ENCODE peak calls at places on chromosomes 3 and 15, in seven cellular contexts. O is CD8-positive, alpha-beta T cell; P is psoas muscle; Z is HFF-Myc; L is AG09309; K is astrocyte of the cerebellum; X is kidney epithelial cell. E is an unnamed sample.
A peak's percentile ranks its signal among the peaks of the same experiment; 100 is the strongest.

GRCh38 chr3:131454501-131454900 is 48.3 kb downstream of the MRPL3 start:
- DNase-seq in O (no peak), P (no peak), Z (no peak), L (peak; percentile 14), K (no peak), X (peak; percentile 37), E (peak; percentile 63)

GRCh38 chr3:128502712-128503111 is 9.7 kb upstream of the GATA2 start:
- DNase-seq in O (no peak), P (no peak), Z (no peak), L (no peak), K (no peak), X (no peak), E (no peak)

GRCh38 chr15:69853572-69853971 is 244.1 kb downstream of the TLE3 start:
- DNase-seq in O (no peak), P (peak; percentile 27), Z (no peak), L (peak; percentile 52), K (peak; percentile 38), X (peak; percentile 85), E (peak; percentile 77)

GRCh38 chr3:115783938-115784738 is 160.8 kb downstream of the GAP43 start:
- DNase-seq in O (peak; percentile 96), P (peak; percentile 90), Z (peak; percentile 83), L (peak; percentile 66), K (peak; percentile 50), X (peak; percentile 76), E (peak; percentile 87)

GRCh38 chr15:89101302-89102191 is 13.3 kb downstream of the ABHD2 start:
- DNase-seq in O (no peak), P (peak; percentile 79), Z (peak; percentile 90), L (peak; percentile 86), K (peak; percentile 97), X (peak; percentile 100), E (peak; percentile 88)

GRCh38 chr3:122074621-122075265 is 19.6 kb downstream of the CD86 start:
- DNase-seq in O (no peak), P (peak; percentile 51), Z (no peak), L (no peak), K (no peak), X (no peak), E (no peak)

GRCh38 chr3:42667523-42668402 is 14.3 kb downstream of the ZBTB47 start:
- DNase-seq in O (no peak), P (peak; percentile 35), Z (no peak), L (no peak), K (no peak), X (no peak), E (no peak)

GRCh38 chr3:73723596-73723995 is 98.9 kb upstream of the PDZRN3 start:
- DNase-seq in O (no peak), P (no peak), Z (no peak), L (no peak), K (no peak), X (no peak), E (no peak)

GRCh38 chr15:68536331-68537095 is 42.3 kb upstream of the CORO2B start:
- DNase-seq in O (no peak), P (no peak), Z (no peak), L (peak; percentile 98), K (peak; percentile 83), X (peak; percentile 58), E (peak; percentile 92)

GRCh38 chr15:61750271-61751084 is 309.8 kb downstream of the VPS13C start:
- DNase-seq in O (no peak), P (no peak), Z (no peak), L (no peak), K (no peak), X (no peak), E (no peak)

GRCh38 chr3:43418601-43419272 is 132.4 kb downstream of the SNRK start:
- DNase-seq in O (no peak), P (no peak), Z (no peak), L (no peak), K (no peak), X (peak; percentile 58), E (no peak)

GRCh38 chr3:73432723-73433032 is 192.1 kb downstream of the PDZRN3 start:
- DNase-seq in O (no peak), P (no peak), Z (no peak), L (no peak), K (no peak), X (no peak), E (no peak)

GRCh38 chr3:129878355-129878754 is 15.2 kb downstream of the TMCC1 start:
- DNase-seq in O (no peak), P (no peak), Z (no peak), L (no peak), K (no peak), X (no peak), E (no peak)

GRCh38 chr3:162139841-162140240 is 643.2 kb downstream of the OTOL1 start:
- DNase-seq in O (no peak), P (no peak), Z (no peak), L (no peak), K (no peak), X (no peak), E (no peak)

GRCh38 chr15:71391421-71392047 is 276.3 kb downstream of the THSD4 start:
- DNase-seq in O (no peak), P (no peak), Z (no peak), L (no peak), K (no peak), X (no peak), E (no peak)

GRCh38 chr3:84974347-84974746 is 15.6 kb downstream of the CADM2 start:
- DNase-seq in O (no peak), P (no peak), Z (no peak), L (no peak), K (no peak), X (no peak), E (no peak)

GRCh38 chr3:79344876-79345871 is 422.6 kb downstream of the ROBO1 start:
- DNase-seq in O (no peak), P (no peak), Z (no peak), L (no peak), K (no peak), X (no peak), E (no peak)

GRCh38 chr3:126343675-126344074 is 13.5 kb downstream of the KLF15 start:
- DNase-seq in O (no peak), P (no peak), Z (no peak), L (no peak), K (no peak), X (no peak), E (no peak)

GRCh38 chr3:150252462-150252861 is 155.6 kb upstream of the TSC22D2 start:
- DNase-seq in O (no peak), P (no peak), Z (peak; percentile 67), L (no peak), K (no peak), X (no peak), E (no peak)

GRCh38 chr15:41043276-41043675 is 72.8 kb downstream of the INO80 start:
- DNase-seq in O (no peak), P (no peak), Z (no peak), L (peak; percentile 62), K (peak; percentile 54), X (no peak), E (peak; percentile 60)

GRCh38 chr3:38133209-38133556 is 3.7 kb downstream of the ACAA1 start:
- DNase-seq in O (no peak), P (no peak), Z (no peak), L (no peak), K (no peak), X (no peak), E (no peak)

DNA sequence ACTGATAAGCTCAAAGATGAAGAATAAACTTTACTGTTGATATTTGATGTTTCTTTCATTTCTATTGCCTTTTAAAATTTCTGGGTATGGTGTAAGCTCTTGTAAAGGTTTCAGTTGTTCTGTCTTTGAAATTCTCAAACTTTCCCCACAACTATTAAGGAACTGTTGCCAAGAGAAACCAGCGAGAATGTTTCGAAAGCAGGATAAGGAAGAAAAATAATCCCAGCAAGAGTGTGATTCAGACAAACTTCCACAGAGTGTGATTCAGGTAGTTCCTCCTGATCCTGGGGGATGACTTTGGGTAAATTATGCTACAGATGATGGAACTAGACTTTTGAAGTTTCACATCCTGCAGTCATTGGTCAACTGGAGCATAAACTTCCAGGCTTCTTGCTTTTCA is 632.0 kb downstream of the NSUN3 start:
- DNase-seq in O (no peak), P (no peak), Z (no peak), L (no peak), K (no peak), X (no peak), E (no peak)
- H3K4me3 ChIP-seq in O (no peak overlapping the region), P (no peak overlapping the region), Z (no peak overlapping the region), L (no peak overlapping the region), K (no peak overlapping the region), X (no peak overlapping the region), E (no peak overlapping the region)

DNA sequence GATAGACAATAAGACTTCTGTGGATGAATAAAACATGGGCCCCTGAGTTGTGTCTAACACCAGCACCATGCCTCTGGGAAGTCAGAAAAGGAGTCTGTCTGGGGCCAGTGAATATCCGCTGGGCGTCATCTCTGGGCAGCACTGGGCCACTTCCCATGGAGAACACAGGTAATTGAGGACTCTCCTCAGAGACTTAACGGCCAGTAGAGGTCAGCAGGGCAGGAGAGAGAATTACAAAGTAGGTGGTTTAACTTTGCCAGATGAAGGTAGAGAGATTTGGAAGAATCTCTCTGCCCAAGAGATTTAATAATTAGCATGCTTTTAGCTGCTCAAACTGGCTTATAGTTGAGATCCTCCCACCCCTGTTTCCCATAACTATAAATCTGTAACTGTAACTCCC is 65.7 kb downstream of the OCA2 start:
- DNase-seq in O (no peak), P (no peak), Z (no peak), L (no peak), K (no peak), X (no peak), E (no peak)
- H3K4me3 ChIP-seq in O (no peak overlapping the region), P (no peak overlapping the region), Z (no peak overlapping the region), L (no peak overlapping the region), K (no peak overlapping the region), X (no peak overlapping the region), E (no peak overlapping the region)

GRCh38 chr3:179071569-179072397 is at the start of gene ZMAT3:
- DNase-seq in O (peak; percentile 85), P (peak; percentile 88), Z (peak; percentile 43), L (peak; percentile 37), K (no peak), X (peak; percentile 45), E (peak; percentile 45)

GRCh38 chr3:179068779-179069530 is 2.7 kb downstream of the ZMAT3 start:
- DNase-seq in O (peak; percentile 39), P (no peak), Z (no peak), L (no peak), K (no peak), X (no peak), E (no peak)

GRCh38 chr3:179067839-179068238 is 3.8 kb downstream of the ZMAT3 start:
- DNase-seq in O (no peak), P (no peak), Z (no peak), L (no peak), K (no peak), X (no peak), E (no peak)

GRCh38 chr3:179071161-179071568 is 444 bp downstream of the ZMAT3 start:
- DNase-seq in O (peak; percentile 72), P (no peak), Z (no peak), L (no peak), K (no peak), X (no peak), E (no peak)

GRCh38 chr3:179069762-179070390 is 1.7 kb downstream of the ZMAT3 start:
- DNase-seq in O (no peak), P (no peak), Z (no peak), L (no peak), K (no peak), X (no peak), E (no peak)
- H3K4me3 ChIP-seq in O (no peak overlapping the region), P (peak overlapping the region; percentile 90), Z (peak overlapping the region; percentile 96), L (peak overlapping the region; percentile 66), K (peak overlapping the region; percentile 85), X (peak overlapping the region; percentile 77), E (peak overlapping the region; percentile 79)

DNA sequence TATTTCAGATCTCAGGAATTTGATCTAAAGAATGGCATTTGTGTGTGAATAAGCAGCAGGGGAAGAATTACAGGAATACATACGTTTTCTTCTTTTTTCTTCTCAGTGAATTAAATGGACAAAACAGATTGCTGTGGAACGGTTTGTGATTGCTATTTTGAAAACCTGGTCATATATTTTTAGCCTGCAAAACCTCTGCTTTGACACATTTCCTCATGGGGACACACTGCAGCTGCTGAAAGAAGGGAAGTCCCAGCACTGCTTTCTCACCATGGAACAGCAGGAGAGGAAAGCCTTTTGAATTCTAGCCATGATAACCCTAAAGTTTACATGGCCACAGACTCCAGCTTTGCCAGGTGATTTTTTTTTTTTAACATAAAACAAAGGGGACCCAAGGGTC is 315.0 kb downstream of the OXSM start:
- DNase-seq in O (no peak), P (no peak), Z (no peak), L (no peak), K (no peak), X (no peak), E (no peak)
- H3K4me3 ChIP-seq in O (no peak overlapping the region), P (no peak overlapping the region), Z (no peak overlapping the region), L (no peak overlapping the region), K (no peak overlapping the region), X (no peak overlapping the region), E (no peak overlapping the region)